ENCODE peak calls at places on chromosomes 2 and 18, in ten cellular contexts. J is astrocyte of the cerebellum, H is chondrocyte, K is AG04450, D is heart left ventricle, X is endothelial cell, Z is GM20000, I is lower lobe of right lung, S is HL-60, O is tibial artery. C is an unnamed sample.

GRCh38 chr2:134917219-134917957 is 1.2 kb upstream of the CCNT2 start:
- DNase-seq in J (no peak), H (no peak), K (no peak), D (peak), X (peak), Z (no peak), I (peak), S (peak), O (peak), C (peak)

GRCh38 chr2:16201876-16202642 is 261.7 kb downstream of the MYCN start:
- DNase-seq in J (no peak), H (no peak), K (no peak), D (no peak), X (no peak), Z (no peak), I (no peak), S (no peak), O (no peak), C (no peak)

GRCh38 chr2:84459944-84460429 is 907 bp upstream of the SUCLG1 start:
- DNase-seq in J (no peak), H (no peak), K (no peak), D (no peak), X (no peak), Z (no peak), I (no peak), S (peak), O (no peak), C (no peak)

GRCh38 chr2:118832791-118833715 is 14.4 kb downstream of the EN1 start:
- DNase-seq in J (no peak), H (no peak), K (no peak), D (no peak), X (peak), Z (no peak), I (no peak), S (no peak), O (no peak), C (no peak)

GRCh38 chr2:196101325-196101981 is 32.8 kb upstream of the DNAH7 start:
- DNase-seq in J (peak), H (no peak), K (no peak), D (no peak), X (no peak), Z (peak), I (no peak), S (no peak), O (no peak), C (no peak)

GRCh38 chr2:39223909-39224308 is 19.9 kb downstream of the CDKL4 start:
- DNase-seq in J (no peak), H (no peak), K (no peak), D (no peak), X (no peak), Z (no peak), I (no peak), S (no peak), O (no peak), C (no peak)

GRCh38 chr2:47945036-47945781 is 38.9 kb upstream of the FBXO11 start:
- DNase-seq in J (no peak), H (no peak), K (no peak), D (no peak), X (no peak), Z (no peak), I (no peak), S (no peak), O (no peak), C (no peak)

GRCh38 chr2:158953926-158954763 is 14.3 kb upstream of the TANC1 start:
- DNase-seq in J (peak), H (no peak), K (no peak), D (peak), X (no peak), Z (no peak), I (peak), S (peak), O (peak), C (peak)

GRCh38 chr2:138028538-138028937 is 64.3 kb downstream of the HNMT start:
- DNase-seq in J (no peak), H (no peak), K (no peak), D (no peak), X (no peak), Z (peak), I (no peak), S (peak), O (no peak), C (no peak)

GRCh38 chr2:239369631-239370161 is 31.1 kb downstream of the HDAC4 start:
- DNase-seq in J (no peak), H (peak), K (no peak), D (no peak), X (no peak), Z (peak), I (peak), S (peak), O (no peak), C (no peak)

GRCh38 chr2:181586569-181587076 is 70.3 kb downstream of the CERKL start:
- DNase-seq in J (no peak), H (no peak), K (no peak), D (no peak), X (no peak), Z (peak), I (no peak), S (no peak), O (no peak), C (no peak)

GRCh38 chr2:242012956-242013764 is 143.6 kb downstream of the RTP5 start:
- DNase-seq in J (no peak), H (no peak), K (no peak), D (no peak), X (no peak), Z (no peak), I (no peak), S (no peak), O (no peak), C (no peak)

GRCh38 chr2:151381266-151381665 is 23.9 kb downstream of the TNFAIP6 start:
- DNase-seq in J (no peak), H (no peak), K (no peak), D (no peak), X (no peak), Z (no peak), I (no peak), S (no peak), O (no peak), C (no peak)

GRCh38 chr2:101580528-101580927 is 105.6 kb upstream of the RFX8 start:
- DNase-seq in J (no peak), H (no peak), K (no peak), D (no peak), X (no peak), Z (no peak), I (no peak), S (no peak), O (no peak), C (no peak)

GRCh38 chr2:25557179-25558036 is 116.0 kb downstream of the DTNB start:
- DNase-seq in J (no peak), H (no peak), K (no peak), D (no peak), X (no peak), Z (peak), I (no peak), S (no peak), O (no peak), C (no peak)

GRCh38 chr2:403682-404081 is 115.8 kb upstream of the ALKAL2 start:
- DNase-seq in J (no peak), H (no peak), K (no peak), D (no peak), X (no peak), Z (no peak), I (no peak), S (no peak), O (no peak), C (no peak)

GRCh38 chr2:224121406-224122067 is 82.5 kb upstream of the SERPINE2 start:
- DNase-seq in J (no peak), H (no peak), K (no peak), D (no peak), X (no peak), Z (no peak), I (no peak), S (no peak), O (no peak), C (no peak)

GRCh38 chr2:37506407-37507068 is 162.1 kb downstream of the QPCT start:
- DNase-seq in J (no peak), H (no peak), K (peak), D (peak), X (no peak), Z (peak), I (no peak), S (no peak), O (no peak), C (no peak)

GRCh38 chr2:138716183-138716582 is 64.0 kb downstream of the NXPH2 start:
- DNase-seq in J (no peak), H (no peak), K (no peak), D (no peak), X (no peak), Z (peak), I (no peak), S (no peak), O (no peak), C (no peak)

GRCh38 chr2:119256574-119256921 is 32.9 kb downstream of the STEAP3 start:
- DNase-seq in J (no peak), H (no peak), K (no peak), D (no peak), X (no peak), Z (no peak), I (no peak), S (no peak), O (no peak), C (no peak)

GRCh38 chr2:68721482-68722071 is 13.0 kb upstream of the ARHGAP25 start:
- DNase-seq in J (no peak), H (no peak), K (no peak), D (no peak), X (no peak), Z (no peak), I (no peak), S (no peak), O (no peak), C (no peak)

GRCh38 chr2:20675701-20676352 is 8.9 kb downstream of the GDF7 start:
- DNase-seq in J (no peak), H (no peak), K (no peak), D (no peak), X (no peak), Z (no peak), I (no peak), S (peak), O (no peak), C (no peak)

GRCh38 chr2:9145109-9145751 is 61.4 kb upstream of the ASAP2 start:
- DNase-seq in J (no peak), H (no peak), K (peak), D (no peak), X (no peak), Z (no peak), I (no peak), S (no peak), O (peak), C (no peak)

GRCh38 chr18:48105317-48105716 is 174.9 kb upstream of the SMAD2 start:
- DNase-seq in J (no peak), H (no peak), K (no peak), D (no peak), X (no peak), Z (no peak), I (no peak), S (no peak), O (no peak), C (no peak)

GRCh38 chr18:27184115-27185024 is 738 bp downstream of the CHST9 start:
- DNase-seq in J (no peak), H (no peak), K (no peak), D (no peak), X (peak), Z (peak), I (no peak), S (no peak), O (no peak), C (peak)

GRCh38 chr2:96260404-96261260 is 5.2 kb downstream of the TMEM127 start:
- DNase-seq in J (no peak), H (no peak), K (peak), D (peak), X (peak), Z (peak), I (peak), S (peak), O (peak), C (peak)

GRCh38 chr18:31057031-31057430 is 14.5 kb upstream of the DSC3 start:
- DNase-seq in J (no peak), H (no peak), K (no peak), D (no peak), X (no peak), Z (no peak), I (no peak), S (no peak), O (no peak), C (no peak)
- TF ChIP-seq CTCF in J (no peak), H (no peak), K (no peak), D (no peak), X (no peak), Z (no peak), I (no peak), S (no peak), O (no peak), C (no peak)

DNA sequence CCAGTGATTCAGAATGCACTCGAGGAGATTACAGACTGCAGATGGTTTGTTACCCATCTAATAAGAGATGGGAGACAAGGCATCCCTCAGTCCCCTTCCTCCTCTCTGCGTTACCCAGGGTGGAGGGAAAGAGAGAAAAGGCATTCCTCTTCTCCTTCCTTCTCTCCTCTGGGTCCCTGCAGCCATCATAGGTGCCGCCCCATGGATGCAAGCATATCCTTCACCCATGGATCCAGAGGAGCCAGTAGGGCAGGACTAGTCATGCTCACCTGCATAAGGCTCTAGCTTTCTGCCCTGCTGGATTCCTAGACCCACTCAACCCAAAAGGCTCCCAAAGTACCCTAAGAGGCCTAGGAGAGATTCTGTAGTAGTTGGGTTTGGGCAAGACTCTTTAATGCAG is 20.4 kb downstream of the CMPK2 start:
- DNase-seq in J (no peak), H (no peak), K (no peak), D (no peak), X (no peak), Z (no peak), I (no peak), S (no peak), O (no peak), C (no peak)
- TF ChIP-seq CTCF in J (no peak), H (no peak), K (no peak), D (no peak), X (no peak), Z (no peak), I (no peak), S (no peak), O (no peak), C (no peak)

GRCh38 chr2:233164967-233165366 is 86.5 kb upstream of the ATG16L1 start:
- DNase-seq in J (no peak), H (no peak), K (no peak), D (no peak), X (no peak), Z (no peak), I (no peak), S (no peak), O (no peak), C (no peak)
- TF ChIP-seq CTCF in J (no peak), H (no peak), K (no peak), D (no peak), X (no peak), Z (no peak), I (no peak), S (no peak), O (no peak), C (no peak)

GRCh38 chr2:74001781-74002514 is 17.2 kb downstream of the TET3 start:
- DNase-seq in J (no peak), H (peak), K (no peak), D (no peak), X (no peak), Z (peak), I (no peak), S (no peak), O (no peak), C (no peak)
- TF ChIP-seq CTCF in J (no peak), H (peak), K (no peak), D (no peak), X (no peak), Z (no peak), I (no peak), S (no peak), O (no peak), C (no peak)

DNA sequence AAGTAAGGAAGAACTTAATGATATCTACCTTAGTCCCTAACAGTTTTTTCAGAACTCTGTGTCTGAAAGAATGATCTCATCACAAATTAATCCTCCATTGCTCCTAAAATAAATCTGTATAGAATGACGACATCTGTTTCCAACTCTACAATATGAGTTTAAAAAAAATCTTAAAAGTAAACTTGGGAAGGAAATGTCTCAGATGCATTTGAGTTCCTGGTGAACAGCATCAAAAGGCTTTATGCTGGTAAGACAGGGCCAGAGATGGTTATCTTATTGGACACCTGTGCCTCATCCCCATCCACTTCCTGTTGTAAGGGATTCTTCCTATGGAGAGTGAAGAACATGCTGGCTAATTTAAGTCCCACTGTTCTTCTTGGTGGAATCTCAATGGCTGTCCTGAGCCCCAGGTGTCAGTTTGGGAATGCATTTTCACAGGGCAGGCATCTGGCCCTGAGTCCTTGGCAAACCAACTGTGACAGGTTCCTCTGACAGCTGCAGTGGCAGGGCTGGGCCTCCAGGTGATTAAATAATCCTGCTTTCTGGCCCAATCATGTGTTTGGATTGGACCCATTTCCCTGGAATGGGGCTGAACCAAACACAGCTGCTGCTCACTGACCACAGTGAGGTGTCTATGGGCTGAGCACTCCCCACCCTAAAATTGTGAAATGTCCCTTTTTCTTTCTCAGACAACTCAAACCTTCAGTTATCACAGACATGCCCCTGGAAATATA is 12.9 kb upstream of the NCKAP5 start:
- DNase-seq in J (no peak), H (no peak), K (peak), D (no peak), X (no peak), Z (no peak), I (no peak), S (no peak), O (no peak), C (no peak)
- TF ChIP-seq CTCF in J (no peak), H (no peak), K (no peak), D (no peak), X (peak), Z (no peak), I (no peak), S (no peak), O (no peak), C (no peak)

DNA sequence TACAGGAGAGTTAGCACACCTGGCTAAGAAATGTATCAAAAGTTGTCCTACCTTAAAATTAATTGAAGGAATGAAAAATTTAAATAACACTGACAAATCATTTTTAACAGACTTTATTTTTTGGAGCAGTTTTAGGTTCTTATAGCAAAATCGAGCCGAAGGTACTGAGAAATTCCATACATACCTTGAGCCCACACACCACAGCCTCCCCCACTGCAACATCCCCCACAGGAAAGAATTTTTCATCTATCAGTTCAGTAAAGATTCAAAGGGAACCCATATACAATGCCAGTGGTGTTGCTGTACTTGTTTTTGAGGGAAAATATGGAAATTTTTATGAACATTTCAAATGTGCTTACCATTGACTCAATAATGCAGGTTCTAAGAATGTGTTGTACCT is 169.8 kb upstream of the HS6ST1 start:
- DNase-seq in J (no peak), H (no peak), K (no peak), D (no peak), X (no peak), Z (no peak), I (no peak), S (no peak), O (no peak), C (peak)
- TF ChIP-seq CTCF in J (no peak), H (no peak), K (no peak), D (no peak), X (no peak), Z (no peak), I (no peak), S (no peak), O (no peak), C (no peak)

GRCh38 chr2:103008586-103008985 is 246.8 kb downstream of the TMEM182 start:
- DNase-seq in J (no peak), H (no peak), K (no peak), D (no peak), X (peak), Z (no peak), I (no peak), S (no peak), O (no peak), C (no peak)
- TF ChIP-seq CTCF in J (no peak), H (no peak), K (no peak), D (no peak), X (no peak), Z (no peak), I (no peak), S (no peak), O (no peak), C (no peak)

C was measured in testis.